ENCODE peak calls at places on chromosome 9, in six cellular contexts. Y is kidney epithelial cell, O is breast epithelium, M is Peyer's patch, Q is dorsolateral prefrontal cortex, I is brain microvascular endothelial cell. T is an unnamed sample.
A peak's percentile ranks its signal among the peaks of the same experiment; 100 is the strongest.

GRCh38 chr9:79644601-79645000 is 72.8 kb downstream of the TLE4 start:
- DNase-seq in Y (no peak), O (no peak), M (no peak), Q (no peak), I (no peak), T (no peak)

GRCh38 chr9:135898634-135899407 is 8.5 kb downstream of the CAMSAP1 start:
- DNase-seq in Y (no peak), O (no peak), M (no peak), Q (no peak), I (no peak), T (no peak)

GRCh38 chr9:35813434-35814105 is 1.3 kb downstream of the HINT2 start:
- DNase-seq in Y (no peak), O (no peak), M (no peak), Q (no peak), I (no peak), T (no peak)

GRCh38 chr9:131187957-131188356 is 62.6 kb downstream of the NUP214 start:
- DNase-seq in Y (no peak), O (no peak), M (no peak), Q (no peak), I (no peak), T (no peak)

GRCh38 chr9:137479315-137479861 is 20.3 kb upstream of the NSMF start:
- DNase-seq in Y (no peak), O (no peak), M (no peak), Q (no peak), I (no peak), T (no peak)

GRCh38 chr9:35811364-35812024 is 568 bp downstream of the SPAG8 start:
- DNase-seq in Y (no peak), O (peak; percentile 54), M (no peak), Q (no peak), I (no peak), T (no peak)

GRCh38 chr9:134895849-134896833 is 15.5 kb downstream of the FCN2 start:
- DNase-seq in Y (no peak), O (peak; percentile 47), M (peak; percentile 12), Q (no peak), I (peak; percentile 84), T (no peak)

GRCh38 chr9:71036501-71036900 is 84.9 kb downstream of the TRPM3 start:
- DNase-seq in Y (no peak), O (peak; percentile 23), M (no peak), Q (no peak), I (peak; percentile 25), T (no peak)

DNA sequence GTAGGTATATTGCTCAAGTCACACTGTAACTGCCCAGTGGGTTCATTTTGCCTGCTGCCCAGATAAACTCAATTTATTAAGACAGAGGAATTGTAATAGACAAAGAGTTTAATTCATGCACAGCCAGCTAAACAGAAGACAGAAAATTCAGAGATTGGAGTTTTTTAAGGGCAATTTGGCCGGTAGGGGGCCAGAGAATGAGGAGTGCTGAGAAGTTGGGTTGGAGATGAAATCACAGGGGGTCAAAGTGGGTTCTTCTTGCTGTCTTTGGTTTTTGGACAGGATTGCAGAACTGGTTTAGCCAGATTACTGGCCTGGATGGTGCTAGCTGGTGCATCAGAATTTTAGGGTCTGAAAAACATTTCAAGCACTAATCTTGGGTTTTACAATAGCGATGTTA is 20.7 kb upstream of the IL33 start:
- DNase-seq in Y (no peak), O (no peak), M (no peak), Q (no peak), I (no peak), T (no peak)
- TF ChIP-seq CTCF in Y (peak; percentile 14), O (no peak), M (no peak), Q (no peak), I (peak; percentile 60), T (peak; percentile 28)

DNA sequence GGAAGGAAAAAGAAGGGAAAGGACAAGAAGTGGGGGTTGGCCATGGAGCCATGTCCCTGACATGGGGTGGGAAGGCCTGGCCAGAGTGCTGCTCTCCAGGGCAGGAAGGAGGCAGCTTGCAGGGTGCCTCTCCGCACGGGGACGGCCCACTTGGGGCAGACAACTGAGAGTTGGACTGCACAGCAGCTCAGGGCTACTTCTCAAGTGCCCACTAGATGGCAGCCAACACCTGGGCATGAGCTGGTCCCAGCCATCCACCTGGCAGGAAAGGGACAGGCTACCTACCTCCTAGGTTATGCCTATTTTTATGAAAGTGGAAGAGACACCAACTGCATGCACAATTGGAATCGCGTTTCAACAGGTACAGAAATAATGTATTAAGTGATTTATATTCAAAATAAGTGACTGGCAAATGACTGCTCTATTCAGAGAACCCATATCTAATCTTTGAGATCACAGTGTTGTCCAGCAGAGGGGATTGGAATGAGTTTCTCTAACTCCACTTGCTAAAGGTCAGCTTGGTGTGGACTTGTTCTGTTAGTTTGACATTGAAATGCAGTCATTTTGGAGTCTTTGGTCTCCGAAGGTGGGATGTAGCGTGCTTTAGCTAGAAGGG is 113.4 kb downstream of the SYK start:
- DNase-seq in Y (no peak), O (peak; percentile 62), M (peak; percentile 69), Q (peak; percentile 54), I (peak; percentile 49), T (peak; percentile 60)
- H3K4me3 ChIP-seq in Y (no peak overlapping the region), O (no peak overlapping the region), M (no peak overlapping the region), Q (no peak overlapping the region), I (no peak overlapping the region), T (no peak overlapping the region)

GRCh38 chr9:6575324-6575758 is 70.2 kb downstream of the GLDC start:
- DNase-seq in Y (no peak), O (no peak), M (peak; percentile 50), Q (no peak), I (no peak), T (peak; percentile 43)
- H3K27me3 ChIP-seq in Y (no peaks in the 10 kb centered on the region), O (no peaks in the 10 kb centered on the region), M (no peaks in the 10 kb centered on the region), Q (no peaks in the 10 kb centered on the region), I (no peaks in the 10 kb centered on the region), T (no peaks in the 10 kb centered on the region)

DNA sequence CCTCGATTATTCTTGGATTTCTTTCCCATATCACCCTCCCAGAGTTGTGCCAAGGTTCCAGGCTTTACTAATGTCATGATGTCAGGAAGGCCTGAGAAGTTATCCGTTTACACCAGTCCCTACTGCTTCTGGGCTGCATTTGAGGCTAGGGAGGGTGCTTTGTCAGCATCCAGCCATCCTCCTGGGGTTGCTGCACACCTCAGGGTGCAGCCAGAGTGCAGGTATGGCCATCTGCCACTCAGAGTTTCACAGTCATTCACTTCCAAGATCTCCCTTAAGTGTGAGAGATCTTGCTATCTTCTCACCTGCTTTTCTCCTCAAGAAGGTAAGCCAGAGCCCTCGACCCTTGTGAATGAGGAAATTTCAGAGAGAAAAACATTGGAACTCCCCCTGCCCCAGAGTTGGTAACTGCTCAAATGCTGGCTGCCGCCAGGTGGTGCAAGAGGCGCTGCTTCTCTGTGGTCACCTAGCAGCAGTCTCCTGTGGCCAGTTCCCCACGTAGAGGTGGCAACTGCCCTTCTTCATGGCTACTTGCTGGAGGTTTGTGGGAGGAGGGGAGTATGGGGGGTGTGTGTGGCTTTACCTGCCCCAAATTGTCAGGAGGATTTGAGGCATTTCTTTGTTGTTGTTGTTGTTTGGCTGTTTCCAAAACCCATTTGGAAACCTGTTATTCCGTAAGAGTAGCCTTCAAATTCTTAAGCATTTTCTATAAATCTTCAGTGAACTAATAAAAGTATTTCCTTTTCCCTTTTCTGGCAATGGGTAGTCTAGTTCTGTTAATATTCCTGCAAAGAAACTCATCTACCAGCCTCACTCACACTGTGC is 259.6 kb upstream of the DMRT1 start:
- DNase-seq in Y (no peak), O (no peak), M (no peak), Q (no peak), I (no peak), T (no peak)
- TF ChIP-seq CTCF in Y (peak; percentile 18), O (no peak), M (peak; percentile 22), Q (no peak), I (peak; percentile 32), T (peak; percentile 70)

DNA sequence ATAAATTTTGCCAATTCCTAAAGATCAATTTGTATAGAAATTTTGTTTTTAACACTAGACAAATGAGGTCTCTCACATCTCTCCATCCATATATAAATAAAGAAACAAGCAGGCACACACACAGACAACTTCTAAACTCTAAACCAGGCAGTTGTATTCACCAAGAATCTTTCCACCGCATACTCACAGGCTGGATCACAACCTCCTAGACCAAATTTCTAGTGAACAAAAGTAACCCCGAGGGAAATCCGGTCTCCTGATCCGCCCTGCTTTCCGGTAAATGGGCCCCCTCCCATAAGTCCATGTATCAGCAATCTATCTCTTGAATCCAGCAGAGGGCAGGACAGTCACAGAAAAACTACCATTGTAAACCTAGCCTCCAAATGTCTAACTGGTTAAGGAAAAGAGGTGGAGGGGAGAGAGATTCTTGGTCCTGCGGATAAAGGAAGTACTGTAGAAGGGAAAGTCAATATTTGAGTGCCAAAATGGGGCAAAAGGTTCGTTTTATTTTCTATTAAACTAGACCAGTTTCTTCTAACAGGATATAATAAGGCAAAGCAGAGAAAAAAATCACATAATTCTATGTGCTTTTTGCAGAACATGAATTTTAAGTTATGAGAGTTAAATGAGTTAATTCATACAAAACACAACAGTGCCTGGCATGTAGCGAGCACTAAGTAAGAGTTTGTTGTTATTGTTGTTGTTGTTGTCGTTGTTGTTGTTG is 4.8 kb upstream of the SMU1 start:
- DNase-seq in Y (peak; percentile 61), O (peak; percentile 50), M (peak; percentile 55), Q (no peak), I (peak; percentile 80), T (peak; percentile 30)
- H3K4me3 ChIP-seq in Y (no peak overlapping the region), O (no peak overlapping the region), M (no peak overlapping the region), Q (no peak overlapping the region), I (peak overlapping the region; percentile 36), T (peak overlapping the region; percentile 1)